ENCODE peak calls at places on chromosomes 3 and 15, in six cellular contexts. M is heart left ventricle, A is lung, U is GM12865, Q is WTC11, R is AG04450. K is an unnamed sample.

GRCh38 chr15:96349034-96349932 is 18.8 kb downstream of the NR2F2 start:
- DNase-seq in M (no peak), A (no peak), U (no peak), Q (no peak), R (no peak), K (no peak)

GRCh38 chr3:20930034-20930433 is 744.0 kb upstream of the SGO1 start:
- DNase-seq in M (no peak), A (no peak), U (peak; percentile 9), Q (peak; percentile 33), R (no peak), K (peak; percentile 2)

GRCh38 chr15:63010920-63011693 is 31.4 kb upstream of the TPM1 start:
- DNase-seq in M (no peak), A (no peak), U (no peak), Q (no peak), R (no peak), K (no peak)

GRCh38 chr3:21621396-21621695 is 129.7 kb downstream of the ZNF385D start:
- DNase-seq in M (no peak), A (no peak), U (no peak), Q (no peak), R (peak; percentile 21), K (no peak)

GRCh38 chr3:154933581-154933980 is 146.5 kb upstream of the MME start:
- DNase-seq in M (no peak), A (no peak), U (no peak), Q (no peak), R (no peak), K (no peak)

GRCh38 chr3:52277071-52277964 is 1.1 kb downstream of the WDR82 start:
- DNase-seq in M (peak; percentile 86), A (peak; percentile 82), U (peak; percentile 84), Q (peak; percentile 37), R (peak; percentile 29), K (no peak)

GRCh38 chr15:74454764-74455500 is 6.0 kb downstream of the UBL7 start:
- DNase-seq in M (no peak), A (no peak), U (no peak), Q (no peak), R (no peak), K (no peak)

GRCh38 chr3:186909078-186909853 is 21.1 kb upstream of the ST6GAL1 start:
- DNase-seq in M (no peak), A (no peak), U (peak; percentile 79), Q (peak; percentile 50), R (no peak), K (no peak)

GRCh38 chr3:18442743-18443669 is 17.9 kb upstream of the SATB1 start:
- DNase-seq in M (no peak), A (no peak), U (no peak), Q (no peak), R (no peak), K (no peak)

GRCh38 chr15:100731259-100732156 is 129.1 kb downstream of the ASB7 start:
- DNase-seq in M (no peak), A (no peak), U (no peak), Q (no peak), R (no peak), K (no peak)

GRCh38 chr3:178325330-178325729 is 210.9 kb upstream of the KCNMB2 start:
- DNase-seq in M (no peak), A (no peak), U (no peak), Q (no peak), R (peak; percentile 15), K (peak; percentile 36)

GRCh38 chr3:134797816-134798451 is 2.9 kb downstream of the EPHB1 start:
- DNase-seq in M (no peak), A (peak; percentile 22), U (no peak), Q (no peak), R (no peak), K (no peak)

GRCh38 chr3:179769411-179770247 is 116.8 kb downstream of the USP13 start:
- DNase-seq in M (no peak), A (no peak), U (no peak), Q (no peak), R (no peak), K (no peak)

GRCh38 chr3:78368576-78369345 is 1328.9 kb downstream of the ROBO2 start:
- DNase-seq in M (no peak), A (no peak), U (no peak), Q (no peak), R (no peak), K (no peak)

GRCh38 chr3:22361465-22361864 is 610.5 kb upstream of the ZNF385D start:
- DNase-seq in M (no peak), A (no peak), U (no peak), Q (no peak), R (no peak), K (no peak)

GRCh38 chr15:57649138-57649537 is 57.4 kb upstream of the POLR2M start:
- DNase-seq in M (no peak), A (no peak), U (no peak), Q (no peak), R (no peak), K (no peak)

GRCh38 chr3:42025388-42026138 is 63.7 kb upstream of the ULK4 start:
- DNase-seq in M (peak; percentile 95), A (peak; percentile 84), U (peak; percentile 62), Q (peak; percentile 67), R (peak; percentile 93), K (peak; percentile 52)

GRCh38 chr3:127006781-127007436 is 24.0 kb downstream of the PLXNA1 start:
- DNase-seq in M (no peak), A (no peak), U (no peak), Q (no peak), R (no peak), K (no peak)

GRCh38 chr3:123401836-123402530 is 46.9 kb downstream of the ADCY5 start:
- DNase-seq in M (peak; percentile 84), A (no peak), U (no peak), Q (no peak), R (no peak), K (no peak)

GRCh38 chr15:27238209-27238608 is 267.2 kb downstream of the GABRG3 start:
- DNase-seq in M (no peak), A (no peak), U (no peak), Q (peak; percentile 69), R (no peak), K (no peak)
- TF ChIP-seq CTCF in M (no peak), A (no peak), U (no peak), Q (peak; percentile 54), R (no peak), K (peak; percentile 28)

DNA sequence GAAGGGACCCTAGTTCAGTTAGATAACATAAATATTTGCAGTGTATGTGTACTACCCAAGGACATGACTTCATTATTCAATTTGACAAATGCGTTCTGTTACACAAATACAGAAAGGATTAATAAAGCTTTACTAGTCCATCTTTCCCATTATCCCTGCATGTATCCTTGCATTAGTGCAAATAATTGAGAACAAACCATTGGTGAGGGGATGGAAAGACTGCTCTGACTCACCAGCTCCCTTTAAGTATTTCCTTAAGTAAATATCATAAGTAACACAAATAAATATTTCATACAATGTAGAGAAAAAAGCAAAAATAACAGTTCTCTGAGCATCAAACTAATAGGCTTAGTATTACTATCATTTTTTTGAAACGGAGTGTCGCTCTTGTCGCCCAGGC is 1.9 kb upstream of the GPD1L start:
- DNase-seq in M (no peak), A (no peak), U (no peak), Q (no peak), R (no peak), K (peak; percentile 46)
- TF ChIP-seq CTCF in M (no peak), A (no peak), U (no peak), Q (no peak), R (no peak), K (no peak)

GRCh38 chr3:138567403-138567802 is 26.7 kb downstream of the CEP70 start:
- DNase-seq in M (no peak), A (no peak), U (no peak), Q (no peak), R (no peak), K (peak; percentile 39)
- TF ChIP-seq CTCF in M (no peak), A (no peak), U (no peak), Q (no peak), R (no peak), K (peak; percentile 42)

GRCh38 chr3:142500211-142500610 is 52.4 kb upstream of the XRN1 start:
- DNase-seq in M (no peak), A (no peak), U (no peak), Q (no peak), R (no peak), K (no peak)

GRCh38 chr3:142498397-142499180 is 50.8 kb upstream of the XRN1 start:
- DNase-seq in M (no peak), A (no peak), U (no peak), Q (no peak), R (no peak), K (no peak)

GRCh38 chr3:142501004-142501926 is 53.4 kb upstream of the XRN1 start:
- DNase-seq in M (no peak), A (no peak), U (no peak), Q (no peak), R (peak; percentile 51), K (peak; percentile 87)

GRCh38 chr3:142497729-142498128 is 49.9 kb upstream of the XRN1 start:
- DNase-seq in M (no peak), A (no peak), U (no peak), Q (no peak), R (no peak), K (no peak)

GRCh38 chr3:142502187-142502985 is 54.5 kb upstream of the XRN1 start:
- DNase-seq in M (no peak), A (no peak), U (no peak), Q (no peak), R (no peak), K (no peak)
- TF ChIP-seq CTCF in M (no peak), A (no peak), U (no peak), Q (no peak), R (no peak), K (no peak)

DNA sequence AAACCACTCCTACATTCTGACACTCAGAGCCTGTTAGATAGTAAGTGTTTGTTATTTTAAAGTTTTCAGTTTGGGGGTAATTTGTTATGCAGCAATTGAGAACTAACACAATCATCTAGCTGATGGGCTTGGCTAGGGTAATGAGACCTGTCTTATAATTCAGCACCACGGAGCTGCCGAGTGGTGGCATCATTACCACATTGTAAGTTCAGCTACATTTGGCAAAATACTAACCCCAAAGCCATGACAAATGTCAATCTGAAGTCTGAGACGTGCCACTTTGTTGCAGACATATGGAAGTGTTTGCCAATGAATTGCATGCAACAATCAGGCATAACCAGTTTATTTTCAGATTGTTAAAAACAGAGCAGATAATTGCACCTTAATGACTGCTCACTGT is 52.7 kb downstream of the KLHL6 start:
- DNase-seq in M (no peak), A (no peak), U (no peak), Q (no peak), R (no peak), K (peak; percentile 46)
- TF ChIP-seq CTCF in M (peak; percentile 36), A (peak; percentile 5), U (no peak), Q (no peak), R (peak; percentile 13), K (peak; percentile 88)

K was measured in LNCaP clone FGC.